ENCODE peak calls at places on chromosomes 1 and 21, in eight cellular contexts. One of them, this sample, is unnamed.

GRCh38 chr1:198927129-198927528 is 288.3 kb downstream of the PTPRC start:
- DNase-seq in keratinocyte: no peak
- DNase-seq in tibial artery: no peak
- DNase-seq in fibroblast of the aortic adventitia: no peak
- DNase-seq in OCI-LY7: no peak
- DNase-seq in MM.1S: no peak
- DNase-seq in choroid plexus epithelial cell: no peak
- DNase-seq in H1: no peak
- DNase-seq in this sample: no peak

GRCh38 chr1:167360120-167360519 is 139.4 kb downstream of the POU2F1 start:
- DNase-seq in keratinocyte: no peak
- DNase-seq in tibial artery: no peak
- DNase-seq in fibroblast of the aortic adventitia: no peak
- DNase-seq in OCI-LY7: no peak
- DNase-seq in MM.1S: no peak
- DNase-seq in choroid plexus epithelial cell: peak; percentile 23
- DNase-seq in H1: no peak
- DNase-seq in this sample: no peak

GRCh38 chr1:224192082-224192786 is 9.2 kb downstream of the DEGS1 start:
- DNase-seq in keratinocyte: no peak
- DNase-seq in tibial artery: no peak
- DNase-seq in fibroblast of the aortic adventitia: no peak
- DNase-seq in OCI-LY7: no peak
- DNase-seq in MM.1S: no peak
- DNase-seq in choroid plexus epithelial cell: no peak
- DNase-seq in H1: no peak
- DNase-seq in this sample: peak; percentile 50

GRCh38 chr21:45019076-45019886 is 55.1 kb upstream of the ADARB1 start:
- DNase-seq in keratinocyte: no peak
- DNase-seq in tibial artery: peak; percentile 93
- DNase-seq in fibroblast of the aortic adventitia: no peak
- DNase-seq in OCI-LY7: no peak
- DNase-seq in MM.1S: no peak
- DNase-seq in choroid plexus epithelial cell: no peak
- DNase-seq in H1: no peak
- DNase-seq in this sample: no peak

GRCh38 chr21:42207426-42207825 is 11.5 kb upstream of the ABCG1 start:
- DNase-seq in keratinocyte: no peak
- DNase-seq in tibial artery: no peak
- DNase-seq in fibroblast of the aortic adventitia: no peak
- DNase-seq in OCI-LY7: no peak
- DNase-seq in MM.1S: no peak
- DNase-seq in choroid plexus epithelial cell: no peak
- DNase-seq in H1: no peak
- DNase-seq in this sample: no peak

GRCh38 chr1:28955930-28956552 is 41.7 kb downstream of the EPB41 start:
- DNase-seq in keratinocyte: no peak
- DNase-seq in tibial artery: no peak
- DNase-seq in fibroblast of the aortic adventitia: no peak
- DNase-seq in OCI-LY7: no peak
- DNase-seq in MM.1S: peak; percentile 20
- DNase-seq in choroid plexus epithelial cell: peak; percentile 10
- DNase-seq in H1: no peak
- DNase-seq in this sample: no peak

GRCh38 chr1:63949965-63950364 is 176.1 kb downstream of the ROR1 start:
- DNase-seq in keratinocyte: no peak
- DNase-seq in tibial artery: peak; percentile 77
- DNase-seq in fibroblast of the aortic adventitia: peak; percentile 70
- DNase-seq in OCI-LY7: no peak
- DNase-seq in MM.1S: no peak
- DNase-seq in choroid plexus epithelial cell: peak; percentile 63
- DNase-seq in H1: no peak
- DNase-seq in this sample: no peak

GRCh38 chr1:71561729-71562128 is 480.9 kb upstream of the ZRANB2 start:
- DNase-seq in keratinocyte: no peak
- DNase-seq in tibial artery: no peak
- DNase-seq in fibroblast of the aortic adventitia: peak; percentile 89
- DNase-seq in OCI-LY7: no peak
- DNase-seq in MM.1S: no peak
- DNase-seq in choroid plexus epithelial cell: peak; percentile 2
- DNase-seq in H1: no peak
- DNase-seq in this sample: no peak

GRCh38 chr21:32790626-32791025 is 19.1 kb upstream of the PAXBP1 start:
- DNase-seq in keratinocyte: no peak
- DNase-seq in tibial artery: no peak
- DNase-seq in fibroblast of the aortic adventitia: no peak
- DNase-seq in OCI-LY7: no peak
- DNase-seq in MM.1S: no peak
- DNase-seq in choroid plexus epithelial cell: no peak
- DNase-seq in H1: no peak
- DNase-seq in this sample: no peak

GRCh38 chr21:28554660-28555475 is 437.8 kb downstream of the LTN1 start:
- DNase-seq in keratinocyte: no peak
- DNase-seq in tibial artery: no peak
- DNase-seq in fibroblast of the aortic adventitia: no peak
- DNase-seq in OCI-LY7: no peak
- DNase-seq in MM.1S: no peak
- DNase-seq in choroid plexus epithelial cell: peak; percentile 62
- DNase-seq in H1: no peak
- DNase-seq in this sample: no peak

GRCh38 chr1:119631433-119632102 is 16.5 kb downstream of the ZNF697 start:
- DNase-seq in keratinocyte: no peak
- DNase-seq in tibial artery: peak; percentile 92
- DNase-seq in fibroblast of the aortic adventitia: peak; percentile 66
- DNase-seq in OCI-LY7: no peak
- DNase-seq in MM.1S: no peak
- DNase-seq in choroid plexus epithelial cell: peak; percentile 79
- DNase-seq in H1: no peak
- DNase-seq in this sample: no peak

GRCh38 chr1:44283524-44284173 is 70.4 kb downstream of the DMAP1 start:
- DNase-seq in keratinocyte: no peak
- DNase-seq in tibial artery: no peak
- DNase-seq in fibroblast of the aortic adventitia: no peak
- DNase-seq in OCI-LY7: no peak
- DNase-seq in MM.1S: no peak
- DNase-seq in choroid plexus epithelial cell: no peak
- DNase-seq in H1: no peak
- DNase-seq in this sample: no peak

GRCh38 chr21:35416866-35417453 is 367.9 kb upstream of the RUNX1 start:
- DNase-seq in keratinocyte: no peak
- DNase-seq in tibial artery: no peak
- DNase-seq in fibroblast of the aortic adventitia: no peak
- DNase-seq in OCI-LY7: no peak
- DNase-seq in MM.1S: no peak
- DNase-seq in choroid plexus epithelial cell: no peak
- DNase-seq in H1: no peak
- DNase-seq in this sample: no peak

GRCh38 chr21:28283652-28284490 is 708.8 kb downstream of the LTN1 start:
- DNase-seq in keratinocyte: no peak
- DNase-seq in tibial artery: no peak
- DNase-seq in fibroblast of the aortic adventitia: peak; percentile 100
- DNase-seq in OCI-LY7: no peak
- DNase-seq in MM.1S: no peak
- DNase-seq in choroid plexus epithelial cell: peak; percentile 96
- DNase-seq in H1: no peak
- DNase-seq in this sample: no peak

GRCh38 chr1:6638226-6638625 is 13.6 kb downstream of the THAP3 start:
- DNase-seq in keratinocyte: no peak
- DNase-seq in tibial artery: peak; percentile 98
- DNase-seq in fibroblast of the aortic adventitia: peak; percentile 85
- DNase-seq in OCI-LY7: no peak
- DNase-seq in MM.1S: no peak
- DNase-seq in choroid plexus epithelial cell: no peak
- DNase-seq in H1: no peak
- DNase-seq in this sample: no peak

GRCh38 chr1:67536957-67537646 is 106.9 kb upstream of the SERBP1 start:
- DNase-seq in keratinocyte: no peak
- DNase-seq in tibial artery: peak; percentile 73
- DNase-seq in fibroblast of the aortic adventitia: no peak
- DNase-seq in OCI-LY7: no peak
- DNase-seq in MM.1S: no peak
- DNase-seq in choroid plexus epithelial cell: no peak
- DNase-seq in H1: no peak
- DNase-seq in this sample: no peak

GRCh38 chr1:81113688-81114087 is 687.0 kb upstream of the ADGRL2 start:
- DNase-seq in keratinocyte: no peak
- DNase-seq in tibial artery: no peak
- DNase-seq in fibroblast of the aortic adventitia: peak; percentile 71
- DNase-seq in OCI-LY7: no peak
- DNase-seq in MM.1S: no peak
- DNase-seq in choroid plexus epithelial cell: peak; percentile 37
- DNase-seq in H1: no peak
- DNase-seq in this sample: no peak

GRCh38 chr1:241532864-241533263 is 686 bp downstream of the KMO start:
- DNase-seq in keratinocyte: no peak
- DNase-seq in tibial artery: no peak
- DNase-seq in fibroblast of the aortic adventitia: no peak
- DNase-seq in OCI-LY7: peak; percentile 80
- DNase-seq in MM.1S: peak; percentile 91
- DNase-seq in choroid plexus epithelial cell: no peak
- DNase-seq in H1: no peak
- DNase-seq in this sample: peak; percentile 82

GRCh38 chr1:150976879-150977694 is 2.5 kb upstream of the CERS2 start:
- DNase-seq in keratinocyte: peak; percentile 75
- DNase-seq in tibial artery: peak; percentile 96
- DNase-seq in fibroblast of the aortic adventitia: no peak
- DNase-seq in OCI-LY7: peak; percentile 67
- DNase-seq in MM.1S: peak; percentile 86
- DNase-seq in choroid plexus epithelial cell: no peak
- DNase-seq in H1: no peak
- DNase-seq in this sample: peak; percentile 36

GRCh38 chr21:41895643-41896493 is 16.7 kb upstream of the PRDM15 start:
- DNase-seq in keratinocyte: no peak
- DNase-seq in tibial artery: no peak
- DNase-seq in fibroblast of the aortic adventitia: no peak
- DNase-seq in OCI-LY7: peak; percentile 46
- DNase-seq in MM.1S: no peak
- DNase-seq in choroid plexus epithelial cell: peak; percentile 23
- DNase-seq in H1: no peak
- DNase-seq in this sample: peak; percentile 48

GRCh38 chr1:234478481-234479309 is at the start of gene TARBP1:
- DNase-seq in keratinocyte: no peak
- DNase-seq in tibial artery: peak; percentile 75
- DNase-seq in fibroblast of the aortic adventitia: peak; percentile 62
- DNase-seq in OCI-LY7: peak; percentile 90
- DNase-seq in MM.1S: peak; percentile 88
- DNase-seq in choroid plexus epithelial cell: peak; percentile 73
- DNase-seq in H1: peak; percentile 27
- DNase-seq in this sample: peak; percentile 91
- TF ChIP-seq CTCF in keratinocyte: peak; percentile 31
- TF ChIP-seq CTCF in tibial artery: no peak
- TF ChIP-seq CTCF in fibroblast of the aortic adventitia: peak; percentile 35
- TF ChIP-seq CTCF in OCI-LY7: peak; percentile 13
- TF ChIP-seq CTCF in MM.1S: peak; percentile 11
- TF ChIP-seq CTCF in choroid plexus epithelial cell: no peak
- TF ChIP-seq CTCF in H1: no peak
- TF ChIP-seq CTCF in this sample: peak; percentile 28

GRCh38 chr1:156129687-156130577 is 15.4 kb downstream of the LMNA start:
- DNase-seq in keratinocyte: peak; percentile 95
- DNase-seq in tibial artery: peak; percentile 93
- DNase-seq in fibroblast of the aortic adventitia: peak; percentile 98
- DNase-seq in OCI-LY7: peak; percentile 75
- DNase-seq in MM.1S: peak; percentile 79
- DNase-seq in choroid plexus epithelial cell: peak; percentile 96
- DNase-seq in H1: peak; percentile 95
- DNase-seq in this sample: peak; percentile 80
- H3K4me3 ChIP-seq in keratinocyte: no peak overlapping the region
- H3K4me3 ChIP-seq in tibial artery: peak overlapping the region; percentile 25
- H3K4me3 ChIP-seq in fibroblast of the aortic adventitia: peak overlapping the region; percentile 61
- H3K4me3 ChIP-seq in OCI-LY7: no peak overlapping the region
- H3K4me3 ChIP-seq in MM.1S: no peak overlapping the region
- H3K4me3 ChIP-seq in choroid plexus epithelial cell: no peak overlapping the region
- H3K4me3 ChIP-seq in H1: peak overlapping the region; percentile 5
- H3K4me3 ChIP-seq in this sample: no peak overlapping the region

GRCh38 chr1:226611301-226611700 is 62.7 kb downstream of the STUM start:
- DNase-seq in keratinocyte: no peak
- DNase-seq in tibial artery: no peak
- DNase-seq in fibroblast of the aortic adventitia: no peak
- DNase-seq in OCI-LY7: no peak
- DNase-seq in MM.1S: no peak
- DNase-seq in choroid plexus epithelial cell: no peak
- DNase-seq in H1: no peak
- DNase-seq in this sample: no peak
- TF ChIP-seq CTCF in keratinocyte: no peak
- TF ChIP-seq CTCF in tibial artery: no peak
- TF ChIP-seq CTCF in fibroblast of the aortic adventitia: no peak
- TF ChIP-seq CTCF in OCI-LY7: peak; percentile 23
- TF ChIP-seq CTCF in MM.1S: no peak
- TF ChIP-seq CTCF in choroid plexus epithelial cell: peak; percentile 15
- TF ChIP-seq CTCF in H1: peak; percentile 45
- TF ChIP-seq CTCF in this sample: no peak

GRCh38 chr21:15126948-15127347 is 62.1 kb upstream of the NRIP1 start:
- DNase-seq in keratinocyte: no peak
- DNase-seq in tibial artery: no peak
- DNase-seq in fibroblast of the aortic adventitia: no peak
- DNase-seq in OCI-LY7: no peak
- DNase-seq in MM.1S: no peak
- DNase-seq in choroid plexus epithelial cell: no peak
- DNase-seq in H1: no peak
- DNase-seq in this sample: no peak

GRCh38 chr21:15124731-15125130 is 59.9 kb upstream of the NRIP1 start:
- DNase-seq in keratinocyte: no peak
- DNase-seq in tibial artery: no peak
- DNase-seq in fibroblast of the aortic adventitia: no peak
- DNase-seq in OCI-LY7: no peak
- DNase-seq in MM.1S: no peak
- DNase-seq in choroid plexus epithelial cell: no peak
- DNase-seq in H1: no peak
- DNase-seq in this sample: no peak

GRCh38 chr21:15121097-15121654 is 56.4 kb upstream of the NRIP1 start:
- DNase-seq in keratinocyte: no peak
- DNase-seq in tibial artery: no peak
- DNase-seq in fibroblast of the aortic adventitia: no peak
- DNase-seq in OCI-LY7: no peak
- DNase-seq in MM.1S: no peak
- DNase-seq in choroid plexus epithelial cell: no peak
- DNase-seq in H1: no peak
- DNase-seq in this sample: no peak

GRCh38 chr21:15122241-15122640 is 57.4 kb upstream of the NRIP1 start:
- DNase-seq in keratinocyte: no peak
- DNase-seq in tibial artery: no peak
- DNase-seq in fibroblast of the aortic adventitia: no peak
- DNase-seq in OCI-LY7: no peak
- DNase-seq in MM.1S: no peak
- DNase-seq in choroid plexus epithelial cell: no peak
- DNase-seq in H1: no peak
- DNase-seq in this sample: no peak

DNA sequence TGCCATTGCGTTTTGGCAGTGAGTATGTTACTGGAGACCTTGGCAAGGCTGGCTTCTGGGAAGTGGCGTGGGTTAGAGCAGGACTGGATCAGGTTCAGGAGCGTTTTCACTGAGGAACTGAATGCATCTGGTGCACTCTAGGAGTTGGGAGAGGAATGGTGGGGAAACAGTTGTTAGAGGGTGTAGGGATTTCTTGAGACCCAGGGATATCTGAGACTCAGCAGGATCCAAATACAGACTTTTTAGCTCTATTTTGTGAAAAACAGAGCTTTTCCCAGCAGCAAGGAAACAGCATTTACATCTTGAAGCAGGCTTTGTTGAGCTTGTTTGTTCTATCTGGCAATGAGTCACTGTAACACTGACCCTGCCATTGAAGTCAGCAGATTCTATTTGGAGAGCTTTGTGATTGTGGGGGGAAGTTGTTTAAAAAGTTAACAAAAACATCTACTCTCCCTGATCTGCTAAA is 56.9 kb upstream of the NRIP1 start:
- DNase-seq in keratinocyte: no peak
- DNase-seq in tibial artery: no peak
- DNase-seq in fibroblast of the aortic adventitia: peak; percentile 65
- DNase-seq in OCI-LY7: no peak
- DNase-seq in MM.1S: no peak
- DNase-seq in choroid plexus epithelial cell: peak; percentile 80
- DNase-seq in H1: no peak
- DNase-seq in this sample: no peak
- H3K4me3 ChIP-seq in keratinocyte: no peak overlapping the region
- H3K4me3 ChIP-seq in tibial artery: no peak overlapping the region
- H3K4me3 ChIP-seq in fibroblast of the aortic adventitia: no peak overlapping the region
- H3K4me3 ChIP-seq in OCI-LY7: no peak overlapping the region
- H3K4me3 ChIP-seq in MM.1S: no peak overlapping the region
- H3K4me3 ChIP-seq in choroid plexus epithelial cell: no peak overlapping the region
- H3K4me3 ChIP-seq in H1: no peak overlapping the region
- H3K4me3 ChIP-seq in this sample: no peak overlapping the region

This sample was measured in GM12865.